ENCODE peak calls at places on chromosome 13, in four cellular contexts. I is K562, E is H1, B is SK-N-SH. H is an unnamed sample.

GRCh38 chr13:98945863-98946605 is 31.8 kb downstream of the DOCK9 start:
- DNase-seq in B (no peak), I (no peak), E (no peak), H (no peak)

GRCh38 chr13:106819413-106820180 is 251.7 kb upstream of the ARGLU1 start:
- DNase-seq in B (no peak), I (no peak), E (no peak), H (no peak)

GRCh38 chr13:111789011-111789410 is 277.9 kb upstream of the SOX1 start:
- DNase-seq in B (no peak), I (no peak), E (no peak), H (no peak)

GRCh38 chr13:57878291-57878690 is 246.7 kb downstream of the PCDH17 start:
- DNase-seq in I (no peak), B (no peak), E (no peak), H (no peak)

GRCh38 chr13:93522486-93522885 is 295.9 kb downstream of the GPC6 start:
- DNase-seq in B (no peak), E (no peak), I (no peak), H (no peak)

GRCh38 chr13:107867701-107868661 is 347.4 kb downstream of the LIG4 start:
- DNase-seq in E (no peak), I (peak; percentile 73), B (peak; percentile 87), H (peak; percentile 63)

GRCh38 chr13:101025519-101025918 is 350.9 kb upstream of the TMTC4 start:
- DNase-seq in I (no peak), E (no peak), B (no peak), H (no peak)

GRCh38 chr13:98216135-98216565 is 39.1 kb upstream of the RNF113B start:
- DNase-seq in E (no peak), I (no peak), B (peak; percentile 44), H (no peak)

GRCh38 chr13:62278271-62278670 is 862.6 kb upstream of the PCDH20 start:
- DNase-seq in E (no peak), I (no peak), B (no peak), H (no peak)

GRCh38 chr13:40271931-40272775 is 394.3 kb downstream of the FOXO1 start:
- DNase-seq in E (no peak), B (no peak), I (no peak), H (no peak)

GRCh38 chr13:70668983-70669382 is 560.7 kb upstream of the KLHL1 start:
- DNase-seq in E (no peak), I (no peak), B (no peak), H (no peak)

GRCh38 chr13:95235199-95235726 is 66.0 kb downstream of the ABCC4 start:
- DNase-seq in E (no peak), B (no peak), I (no peak), H (no peak)

GRCh38 chr13:36282818-36283432 is 14.7 kb downstream of the CCDC169 start:
- DNase-seq in B (peak; percentile 44), E (no peak), I (peak; percentile 9), H (no peak)

GRCh38 chr13:59531571-59532091 is 632.1 kb downstream of the DIAPH3 start:
- DNase-seq in E (no peak), I (peak; percentile 8), B (no peak), H (peak; percentile 43)

GRCh38 chr13:79451500-79451962 is 29.4 kb upstream of the NDFIP2 start:
- DNase-seq in E (no peak), B (peak; percentile 6), I (peak; percentile 68), H (peak; percentile 19)

GRCh38 chr13:80562423-80562822 is 221.5 kb upstream of the SPRY2 start:
- DNase-seq in I (peak; percentile 25), E (no peak), B (no peak), H (no peak)

GRCh38 chr13:33415822-33416221 is 130.3 kb upstream of the STARD13 start:
- DNase-seq in E (no peak), B (no peak), I (no peak), H (no peak)

GRCh38 chr13:96018135-96018534 is 35.1 kb downstream of the UGGT2 start:
- DNase-seq in I (no peak), E (no peak), B (no peak), H (no peak)

GRCh38 chr13:102187313-102187712 is 214.5 kb downstream of the FGF14 start:
- DNase-seq in B (no peak), E (no peak), I (no peak), H (no peak)

GRCh38 chr13:78430166-78430791 is 173.1 kb downstream of the POU4F1 start:
- DNase-seq in B (no peak), E (no peak), I (no peak), H (no peak)

GRCh38 chr13:37202264-37202663 is 96.8 kb upstream of the CSNK1A1L start:
- DNase-seq in I (no peak), E (no peak), B (no peak), H (no peak)

GRCh38 chr13:20161951-20162300 is 1.1 kb upstream of the GJA3 start:
- DNase-seq in I (no peak), E (no peak), B (no peak), H (no peak)
- TF ChIP-seq TEAD4 in I (no peak), E (no peak), B (no peak), H (no peak)

GRCh38 chr13:113002891-113003290 is 33.9 kb downstream of the MCF2L start:
- DNase-seq in B (no peak), I (no peak), E (no peak), H (no peak)

GRCh38 chr13:113006660-113007059 is 37.6 kb downstream of the MCF2L start:
- DNase-seq in E (no peak), B (no peak), I (no peak), H (no peak)

GRCh38 chr13:113004126-113004525 is 35.1 kb downstream of the MCF2L start:
- DNase-seq in E (no peak), I (no peak), B (no peak), H (no peak)

GRCh38 chr13:113005997-113006396 is 37.0 kb downstream of the MCF2L start:
- DNase-seq in B (no peak), I (no peak), E (no peak), H (no peak)

GRCh38 chr13:113005076-113005865 is 36.3 kb downstream of the MCF2L start:
- DNase-seq in I (no peak), B (no peak), E (no peak), H (no peak)
- TF ChIP-seq TEAD4 in I (no peak), B (no peak), E (no peak), H (no peak)

GRCh38 chr13:48181482-48182145 is 51.4 kb upstream of the ITM2B start:
- DNase-seq in E (no peak), B (no peak), I (no peak), H (no peak)
- TF ChIP-seq TEAD4 in E (no peak), B (no peak), I (no peak), H (no peak)

GRCh38 chr13:73717632-73718031 is 416.6 kb downstream of the KLF12 start:
- DNase-seq in E (no peak), B (peak; percentile 16), I (no peak), H (no peak)

GRCh38 chr13:73715910-73716257 is 418.3 kb downstream of the KLF12 start:
- DNase-seq in B (no peak), E (no peak), I (no peak), H (no peak)

GRCh38 chr13:73718248-73718647 is 416.0 kb downstream of the KLF12 start:
- DNase-seq in B (no peak), E (no peak), I (no peak), H (no peak)

GRCh38 chr13:73715114-73715909 is 418.9 kb downstream of the KLF12 start:
- DNase-seq in E (no peak), I (no peak), B (no peak), H (no peak)

GRCh38 chr13:73714522-73714921 is 419.7 kb downstream of the KLF12 start:
- DNase-seq in I (no peak), B (no peak), E (no peak), H (no peak)
- TF ChIP-seq TEAD4 in I (no peak), B (no peak), E (no peak), H (no peak)

DNA sequence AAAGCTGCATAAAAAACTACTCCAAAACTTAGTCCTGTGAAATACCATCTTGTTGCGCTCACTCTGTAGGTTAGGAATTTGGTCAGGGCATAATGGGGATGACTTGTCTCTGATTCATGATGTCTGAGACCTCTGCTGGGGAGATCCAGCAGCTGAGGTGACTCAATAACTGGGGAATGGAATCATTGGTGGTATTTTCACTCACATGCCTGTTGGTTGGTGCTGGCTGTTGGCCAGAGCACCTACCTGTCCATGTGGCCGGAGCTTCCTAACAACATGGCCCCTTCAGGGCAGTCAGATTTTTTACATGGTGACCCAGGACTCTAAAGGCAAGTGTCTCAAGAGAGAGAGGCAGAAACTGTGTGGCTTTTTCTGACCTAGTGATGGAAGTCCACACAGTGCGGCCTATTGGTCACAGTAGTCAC is 7.4 kb upstream of the ESD start:
- DNase-seq in B (no peak), E (no peak), I (no peak), H (no peak)
- TF ChIP-seq TEAD4 in B (peak; percentile 88), E (no peak), I (no peak), H (no peak)

DNA sequence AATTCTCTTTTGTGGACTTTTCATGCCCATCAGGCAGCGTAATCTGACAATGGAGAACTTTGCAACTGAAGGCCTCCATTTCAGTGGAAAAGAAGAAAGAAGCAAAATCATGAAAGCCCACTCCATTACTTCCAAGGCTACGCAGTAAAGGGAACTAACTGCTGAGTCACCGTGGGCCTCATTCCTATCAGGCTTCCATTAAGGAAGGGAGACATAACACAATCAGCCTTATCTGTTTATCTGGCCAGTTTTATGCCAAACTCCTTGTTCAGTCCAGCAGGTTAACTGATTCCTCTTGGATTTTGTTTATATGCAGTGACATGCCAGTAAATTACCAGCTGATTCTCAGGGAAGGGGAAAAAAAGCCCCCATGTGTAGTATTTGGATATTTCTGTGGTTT is 56.8 kb upstream of the KATNAL1 start:
- DNase-seq in B (peak; percentile 33), I (peak; percentile 48), E (no peak), H (no peak)
- TF ChIP-seq TEAD4 in B (no peak), I (no peak), E (no peak), H (no peak)